ENCODE peak calls at places on chromosomes 12 and 14, in four cellular contexts. C is AG20443, H is foreskin fibroblast, O is Caki2. U is an unnamed sample.

GRCh38 chr12:123449103-123449736 is 8.7 kb upstream of the SNRNP35 start:
- DNase-seq in C (no peak), H (peak; percentile 70), O (no peak), U (no peak)

GRCh38 chr12:3076730-3077571 is at the start of gene TSPAN9:
- DNase-seq in C (peak; percentile 97), H (peak; percentile 83), O (peak; percentile 80), U (no peak)

GRCh38 chr12:113204806-113205205 is 16.5 kb upstream of the TPCN1 start:
- DNase-seq in C (no peak), H (no peak), O (peak; percentile 73), U (no peak)

GRCh38 chr12:56086608-56087007 is 6.6 kb downstream of the ERBB3 start:
- DNase-seq in C (no peak), H (no peak), O (no peak), U (no peak)

GRCh38 chr12:48980389-48980952 is 2.3 kb downstream of the WNT1 start:
- DNase-seq in C (no peak), H (no peak), O (no peak), U (no peak)

GRCh38 chr12:6936642-6937480 is 6.8 kb upstream of the RNU7-1 start:
- DNase-seq in C (no peak), H (no peak), O (no peak), U (no peak)

GRCh38 chr12:125329239-125330238 is 264.3 kb downstream of the AACS start:
- DNase-seq in C (no peak), H (peak; percentile 21), O (no peak), U (no peak)

GRCh38 chr12:89748791-89749190 is 40.2 kb upstream of the ATP2B1 start:
- DNase-seq in C (no peak), H (no peak), O (no peak), U (no peak)

GRCh38 chr14:65486856-65487255 is 74.3 kb downstream of the FUT8 start:
- DNase-seq in C (no peak), H (no peak), O (no peak), U (no peak)

GRCh38 chr14:68979722-68980552 is 835 bp upstream of the ACTN1 start:
- DNase-seq in C (peak; percentile 78), H (peak; percentile 65), O (peak; percentile 39), U (no peak)

GRCh38 chr12:57518920-57519757 is 1.2 kb downstream of the DDIT3 start:
- DNase-seq in C (no peak), H (peak; percentile 63), O (peak; percentile 19), U (no peak)

U was measured in HFF-Myc.